ENCODE peak calls at places on chromosomes 11 and 22, in six cellular contexts. W is activated gamma-delta T cell; D is stimulated activated CD8-positive, alpha-beta memory T cell treated with anti-CD3 and anti-CD28 coated beads, Interleukin-15, amount 100 ng/mL, for 48 hours; K is GM04503; H is RCC 7860; Y is fibroblast of pulmonary artery. M is an unnamed sample.

GRCh38 chr11:45450189-45450588 is 164.0 kb upstream of the SYT13 start:
- DNase-seq in D (no peak), Y (peak), H (no peak), W (no peak), K (no peak), M (no peak)

GRCh38 chr22:34897126-34897525 is 168.8 kb upstream of the ISX start:
- DNase-seq in Y (no peak), D (no peak), H (peak), W (no peak), K (no peak), M (no peak)

GRCh38 chr11:57792060-57792541 is 30.5 kb downstream of the CTNND1 start:
- DNase-seq in D (peak), K (no peak), W (peak), Y (no peak), H (peak), M (no peak)

GRCh38 chr11:14249121-14249963 is 109.6 kb downstream of the RRAS2 start:
- DNase-seq in H (peak), W (no peak), K (no peak), Y (peak), D (peak), M (no peak)

GRCh38 chr11:74710291-74710938 is 20.8 kb downstream of the CHRDL2 start:
- DNase-seq in H (no peak), Y (peak), W (no peak), K (no peak), D (no peak), M (no peak)

GRCh38 chr22:42437488-42438292 is 5.5 kb upstream of the NFAM1 start:
- DNase-seq in D (peak), H (peak), W (peak), K (no peak), Y (peak), M (no peak)

GRCh38 chr11:7673724-7674434 is 579 bp upstream of the CYB5R2 start:
- DNase-seq in Y (no peak), W (no peak), D (no peak), H (no peak), K (no peak), M (no peak)

GRCh38 chr11:78221396-78222315 is 32.9 kb downstream of the USP35 start:
- DNase-seq in H (no peak), W (no peak), K (no peak), Y (no peak), D (no peak), M (no peak)

GRCh38 chr11:2480874-2481220 is 36.0 kb downstream of the KCNQ1 start:
- DNase-seq in K (no peak), D (no peak), W (no peak), Y (no peak), H (no peak), M (no peak)

GRCh38 chr22:30892731-30893221 is 75.8 kb downstream of the MORC2 start:
- DNase-seq in Y (no peak), W (no peak), D (no peak), H (no peak), K (no peak), M (no peak)

GRCh38 chr11:70059971-70060370 is 18.1 kb upstream of the ANO1 start:
- DNase-seq in K (no peak), D (no peak), W (no peak), H (no peak), Y (no peak), M (no peak)

GRCh38 chr11:30855383-30856006 is 269.3 kb upstream of the MPPED2 start:
- DNase-seq in D (no peak), H (peak), W (no peak), Y (peak), K (no peak), M (peak)

GRCh38 chr11:12430912-12431311 is 53.5 kb downstream of the PARVA start:
- DNase-seq in W (no peak), K (no peak), Y (peak), H (no peak), D (no peak), M (peak)